ENCODE peak calls at places on chromosomes 4 and X, in seven cellular contexts. A, I, W, R, Y, X and N are unnamed samples.

GRCh38 chr4:13534344-13535063 is 9.8 kb downstream of the NKX3-2 start:
- DNase-seq in A (no peak), I (no peak), W (no peak), R (no peak), Y (no peak), X (no peak), N (no peak)

GRCh38 chrX:136318166-136318565 is 17.4 kb downstream of the ADGRG4 start:
- DNase-seq in A (no peak), I (no peak), W (no peak), R (no peak), Y (no peak), X (no peak), N (no peak)

GRCh38 chr4:100555791-100556190 is 38.0 kb upstream of the EMCN start:
- DNase-seq in A (no peak), I (no peak), W (no peak), R (no peak), Y (no peak), X (no peak), N (no peak)

GRCh38 chr4:142984871-142985585 is 138.9 kb upstream of the INPP4B start:
- DNase-seq in A (no peak), I (no peak), W (no peak), R (peak), Y (peak), X (peak), N (no peak)

GRCh38 chrX:72115380-72115779 is 16.3 kb downstream of the RTL5 start:
- DNase-seq in A (no peak), I (no peak), W (no peak), R (no peak), Y (no peak), X (no peak), N (no peak)

GRCh38 chr4:113153529-113154101 is 104.2 kb downstream of the ANK2 start:
- DNase-seq in A (no peak), I (no peak), W (no peak), R (no peak), Y (peak), X (no peak), N (no peak)

GRCh38 chr4:108367751-108368150 is 199.0 kb upstream of the LEF1 start:
- DNase-seq in A (no peak), I (no peak), W (no peak), R (no peak), Y (no peak), X (no peak), N (no peak)

GRCh38 chrX:39905475-39905889 is 192.3 kb downstream of the BCOR start:
- DNase-seq in A (no peak), I (no peak), W (peak), R (no peak), Y (no peak), X (no peak), N (no peak)

GRCh38 chr4:66489783-66490452 is 819.6 kb upstream of the EPHA5 start:
- DNase-seq in A (no peak), I (no peak), W (no peak), R (no peak), Y (no peak), X (peak), N (no peak)

GRCh38 chrX:132718411-132718810 is 229.6 kb upstream of the MBNL3 start:
- DNase-seq in A (no peak), I (no peak), W (no peak), R (no peak), Y (no peak), X (no peak), N (no peak)

GRCh38 chr4:108361886-108362285 is 193.2 kb upstream of the LEF1 start:
- DNase-seq in A (no peak), I (no peak), W (no peak), R (no peak), Y (no peak), X (no peak), N (no peak)

GRCh38 chr4:4392501-4393183 is 5.7 kb downstream of the NSG1 start:
- DNase-seq in A (no peak), I (no peak), W (no peak), R (no peak), Y (no peak), X (no peak), N (no peak)

GRCh38 chr4:112817933-112818921 is 181.3 kb downstream of the LARP7 start:
- DNase-seq in A (peak), I (peak), W (peak), R (peak), Y (peak), X (peak), N (peak)

GRCh38 chrX:53377464-53377863 is 45.0 kb downstream of the SMC1A start:
- DNase-seq in A (no peak), I (no peak), W (no peak), R (no peak), Y (no peak), X (no peak), N (no peak)

GRCh38 chrX:17878028-17878670 is 17.1 kb upstream of the RAI2 start:
- DNase-seq in A (no peak), I (no peak), W (no peak), R (no peak), Y (no peak), X (no peak), N (no peak)

GRCh38 chr4:140059159-140059558 is 94.8 kb downstream of the MAML3 start:
- DNase-seq in A (no peak), I (peak), W (no peak), R (no peak), Y (no peak), X (no peak), N (no peak)

GRCh38 chrX:106802063-106802387 is 448 bp upstream of the TBC1D8B start:
- DNase-seq in A (no peak), I (no peak), W (no peak), R (no peak), Y (peak), X (peak), N (no peak)

GRCh38 chr4:38563703-38564490 is 100.1 kb upstream of the KLF3 start:
- DNase-seq in A (no peak), I (no peak), W (no peak), R (no peak), Y (no peak), X (no peak), N (no peak)

GRCh38 chr4:56626963-56627362 is 54.1 kb downstream of the HOPX start:
- DNase-seq in A (no peak), I (peak), W (no peak), R (no peak), Y (peak), X (no peak), N (no peak)

GRCh38 chrX:71650333-71650969 is 16.9 kb upstream of the LOC101059915 start:
- DNase-seq in A (no peak), I (no peak), W (no peak), R (no peak), Y (peak), X (no peak), N (no peak)

GRCh38 chr4:15809058-15809457 is 30.9 kb downstream of the CD38 start:
- DNase-seq in A (no peak), I (no peak), W (no peak), R (no peak), Y (no peak), X (no peak), N (no peak)

GRCh38 chrX:130523460-130524394 is 121.9 kb downstream of the RBMX2 start:
- DNase-seq in A (no peak), I (peak), W (no peak), R (no peak), Y (no peak), X (no peak), N (peak)

GRCh38 chr4:177010421-177010820 is 217.7 kb upstream of the VEGFC start:
- DNase-seq in A (no peak), I (no peak), W (no peak), R (no peak), Y (no peak), X (no peak), N (no peak)

GRCh38 chr4:153452661-153453378 is 13.3 kb upstream of the TMEM131L start:
- DNase-seq in A (no peak), I (no peak), W (no peak), R (no peak), Y (peak), X (no peak), N (no peak)

GRCh38 chr4:73244941-73245601 is 13.5 kb downstream of the ANKRD17 start:
- DNase-seq in A (no peak), I (no peak), W (no peak), R (no peak), Y (no peak), X (no peak), N (no peak)

GRCh38 chr4:1407657-1408333 is 1.6 kb upstream of the NKX1-1 start:
- DNase-seq in A (no peak), I (no peak), W (no peak), R (no peak), Y (no peak), X (no peak), N (no peak)

GRCh38 chrX:112672788-112673560 is 6.8 kb downstream of the LHFPL1 start:
- DNase-seq in A (no peak), I (no peak), W (no peak), R (no peak), Y (no peak), X (no peak), N (no peak)

GRCh38 chrX:112678831-112679230 is 907 bp downstream of the LHFPL1 start:
- DNase-seq in A (no peak), I (no peak), W (no peak), R (no peak), Y (no peak), X (no peak), N (no peak)

GRCh38 chrX:112677167-112677566 is 2.6 kb downstream of the LHFPL1 start:
- DNase-seq in A (no peak), I (no peak), W (no peak), R (no peak), Y (no peak), X (no peak), N (no peak)
- TF ChIP-seq EP300 in A (no peak), I (no peak), W (no peak), R (no peak), Y (no peak), X (no peak), N (no peak)

DNA sequence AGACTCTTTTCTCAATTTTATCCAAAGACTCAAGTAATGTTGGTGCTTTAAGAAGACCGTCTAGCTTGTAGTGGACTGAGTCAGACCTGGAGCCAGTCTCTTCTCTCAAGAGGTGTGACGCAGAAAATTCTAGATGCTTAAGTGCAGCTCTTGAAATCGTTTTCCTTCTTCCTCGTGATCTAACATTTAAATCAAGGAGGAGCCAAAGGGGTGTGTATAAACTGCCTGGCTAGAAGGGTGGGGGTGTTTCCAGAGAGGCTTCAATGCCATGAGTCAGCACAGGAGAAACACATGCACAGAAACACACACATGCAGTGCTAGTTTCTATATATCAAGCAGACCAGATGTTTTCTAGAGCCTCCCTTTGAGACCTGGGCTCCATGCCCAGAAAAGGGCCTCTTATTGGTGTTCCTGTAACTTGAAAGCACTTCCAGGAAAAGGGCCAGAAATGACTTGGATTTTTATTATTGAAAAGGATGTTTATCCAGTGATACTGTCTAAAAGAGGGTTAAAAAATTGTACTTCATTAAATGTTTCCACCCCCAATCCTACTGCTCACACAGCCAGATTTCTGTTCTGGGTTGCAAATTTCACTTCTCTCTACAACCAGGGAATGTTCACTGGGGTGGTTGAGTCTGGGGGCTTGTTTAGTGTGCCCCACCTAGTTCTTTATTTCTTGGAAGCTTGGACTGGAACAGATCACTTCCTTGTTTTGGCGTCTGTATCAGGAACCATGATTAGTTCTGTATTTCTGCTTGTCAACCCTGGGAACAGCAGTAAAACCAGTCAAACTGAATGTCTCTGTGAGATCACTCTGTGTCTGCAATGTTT is at the start of gene CLIC2:
- DNase-seq in A (peak), I (peak), W (peak), R (no peak), Y (no peak), X (no peak), N (peak)
- H3K4me3 ChIP-seq in A (peak), I (peak), W (peak), R (no peak), Y (no peak), X (no peak), N (peak)

DNA sequence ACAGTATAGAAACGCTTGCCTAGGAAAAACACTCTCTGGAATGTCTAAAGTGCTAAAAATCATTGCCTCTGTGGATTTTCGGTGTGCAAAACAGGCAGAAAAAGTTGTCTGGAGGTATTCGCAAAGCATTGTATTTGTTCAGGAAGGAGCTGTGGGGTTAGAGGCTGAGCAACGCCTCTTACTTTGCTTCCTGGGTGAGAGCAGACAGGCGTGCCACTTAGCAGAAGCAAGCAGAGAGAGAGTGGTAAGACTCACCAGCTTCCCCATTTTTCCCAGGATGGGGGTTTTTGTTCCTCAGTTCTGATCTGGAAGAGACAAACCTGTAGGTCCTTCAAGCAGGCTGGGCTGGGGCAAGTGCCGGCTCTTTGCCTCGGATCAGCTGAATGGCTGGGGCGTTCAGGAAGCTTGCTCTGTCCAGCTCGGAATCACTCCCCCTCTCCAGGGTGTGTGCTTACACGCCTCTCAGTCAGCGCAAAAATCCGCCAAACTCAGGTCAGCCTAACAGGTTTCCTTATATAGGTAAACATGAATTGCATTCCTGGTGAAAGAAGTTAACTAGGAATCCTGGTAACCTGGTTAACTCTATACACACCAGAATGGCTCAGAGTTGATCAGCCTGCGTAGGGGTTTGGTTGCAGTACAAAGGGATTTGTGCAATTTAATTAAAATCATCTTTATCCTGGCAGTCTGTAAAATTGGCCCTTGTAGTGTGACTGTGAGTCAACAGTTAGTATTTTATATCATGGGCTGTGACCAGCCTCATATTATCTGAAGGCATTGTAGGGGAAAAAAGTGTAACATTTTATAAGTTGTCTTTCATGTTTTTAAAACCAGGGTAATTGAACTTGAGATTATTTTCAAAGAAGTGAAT is 213.1 kb upstream of the MID1 start:
- DNase-seq in A (peak), I (peak), W (peak), R (peak), Y (peak), X (no peak), N (peak)
- TF ChIP-seq EP300 in A (no peak), I (no peak), W (no peak), R (no peak), Y (no peak), X (no peak), N (no peak)

DNA sequence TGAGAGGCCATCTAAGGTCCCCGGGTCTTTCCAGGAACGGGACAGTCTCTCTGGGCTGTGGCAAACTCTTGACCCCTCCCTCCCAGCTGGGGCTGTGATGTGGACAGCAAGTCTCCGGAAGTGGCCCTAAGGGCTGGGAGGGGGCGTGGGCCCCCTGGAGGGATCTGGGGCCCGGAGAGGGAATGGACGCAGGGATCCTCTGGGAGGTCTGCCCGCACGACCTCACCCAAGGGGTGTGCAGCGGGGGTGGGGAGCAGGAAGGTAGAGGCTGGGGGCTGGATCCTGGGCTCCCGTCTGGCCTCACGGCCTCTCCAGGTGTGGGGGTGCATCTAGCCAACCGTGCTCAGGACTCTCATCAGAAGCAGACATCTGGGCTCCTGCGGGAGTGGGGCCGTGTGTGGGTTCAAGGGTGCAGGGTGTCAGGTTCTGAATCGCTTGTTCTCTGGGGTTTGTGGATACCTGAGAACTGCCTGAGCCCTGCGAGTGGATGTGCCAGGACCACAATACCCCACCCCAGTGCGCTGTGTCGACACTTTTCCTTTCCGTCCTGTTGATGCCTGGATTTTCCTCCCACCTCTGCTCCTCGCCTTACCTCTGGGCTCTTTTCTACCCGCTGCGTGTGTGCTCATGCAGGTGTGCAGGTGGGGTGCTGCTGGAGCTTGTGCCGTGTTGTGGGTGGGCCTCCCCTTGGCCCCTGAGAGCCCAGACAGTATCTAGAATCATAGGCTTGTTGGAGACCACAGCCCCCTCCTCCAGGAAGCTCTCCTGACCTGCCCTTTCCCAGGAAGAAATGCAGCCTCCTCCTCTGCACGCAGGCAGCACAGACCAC is 917 bp downstream of the CPZ start:
- DNase-seq in A (no peak), I (no peak), W (peak), R (no peak), Y (no peak), X (no peak), N (no peak)
- H3K4me3 ChIP-seq in A (peak), I (no peak), W (peak), R (peak), Y (peak), X (no peak), N (no peak)

GRCh38 chr4:184668511-184669114 is 19.1 kb downstream of the PRIMPOL start:
- DNase-seq in A (no peak), I (no peak), W (no peak), R (no peak), Y (no peak), X (no peak), N (no peak)

GRCh38 chr4:184671101-184671500 is 21.6 kb downstream of the PRIMPOL start:
- DNase-seq in A (no peak), I (peak), W (no peak), R (no peak), Y (no peak), X (no peak), N (no peak)

GRCh38 chr4:184666670-184667069 is 17.1 kb downstream of the PRIMPOL start:
- DNase-seq in A (no peak), I (peak), W (no peak), R (no peak), Y (no peak), X (no peak), N (no peak)

GRCh38 chr4:184668096-184668495 is 18.6 kb downstream of the PRIMPOL start:
- DNase-seq in A (no peak), I (no peak), W (no peak), R (no peak), Y (no peak), X (no peak), N (no peak)

DNA sequence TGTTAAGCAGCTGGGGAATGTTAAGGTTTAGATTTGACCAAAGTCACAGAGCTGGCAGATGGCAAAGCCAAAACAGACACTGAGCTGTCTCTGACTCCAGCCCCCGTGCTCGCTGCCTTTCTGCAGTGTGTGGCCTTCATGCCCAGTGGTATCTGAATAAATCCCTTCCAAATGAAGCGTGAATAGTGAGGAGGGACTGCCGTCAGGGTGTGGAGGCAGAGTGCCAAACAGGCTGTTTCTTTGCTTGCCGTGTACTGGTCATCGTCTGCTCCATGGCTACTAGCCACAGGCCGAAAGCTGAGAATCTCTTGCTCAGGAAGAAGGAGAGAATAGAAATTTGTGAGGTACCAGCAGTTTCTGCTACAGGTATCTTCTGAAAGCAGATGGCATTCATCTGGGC is 19.7 kb downstream of the PRIMPOL start:
- DNase-seq in A (no peak), I (no peak), W (no peak), R (no peak), Y (no peak), X (no peak), N (no peak)
- TF ChIP-seq EP300 in A (no peak), I (no peak), W (no peak), R (no peak), Y (no peak), X (no peak), N (no peak)